ENCODE peak calls at places on chromosomes 6 and 20, in four cellular contexts. One of them, this sample, is unnamed.

GRCh38 chr6:122677436-122677835 is 67.2 kb downstream of the PKIB start:
- DNase-seq in breast epithelium: no peak
- DNase-seq in psoas muscle: no peak
- DNase-seq in neural crest cell: no peak
- DNase-seq in this sample: no peak

GRCh38 chr6:133548409-133548808 is 307.3 kb downstream of the EYA4 start:
- DNase-seq in breast epithelium: no peak
- DNase-seq in psoas muscle: no peak
- DNase-seq in neural crest cell: no peak
- DNase-seq in this sample: no peak

GRCh38 chr6:89678531-89678930 is 40.0 kb upstream of the LYRM2 start:
- DNase-seq in breast epithelium: no peak
- DNase-seq in psoas muscle: no peak
- DNase-seq in neural crest cell: no peak
- DNase-seq in this sample: no peak

GRCh38 chr6:41901882-41902519 is 6.8 kb upstream of the USP49 start:
- DNase-seq in breast epithelium: no peak
- DNase-seq in psoas muscle: no peak
- DNase-seq in neural crest cell: no peak
- DNase-seq in this sample: no peak

GRCh38 chr6:18640134-18640533 is 253.0 kb downstream of the RNF144B start:
- DNase-seq in breast epithelium: no peak
- DNase-seq in psoas muscle: no peak
- DNase-seq in neural crest cell: no peak
- DNase-seq in this sample: no peak

GRCh38 chr6:6736753-6737654 is 148.5 kb downstream of the LY86 start:
- DNase-seq in breast epithelium: no peak
- DNase-seq in psoas muscle: peak
- DNase-seq in neural crest cell: peak
- DNase-seq in this sample: no peak

GRCh38 chr6:160321729-160322505 is 26.3 kb upstream of the SLC22A3 start:
- DNase-seq in breast epithelium: no peak
- DNase-seq in psoas muscle: no peak
- DNase-seq in neural crest cell: no peak
- DNase-seq in this sample: no peak

GRCh38 chr6:157280153-157280552 is 43.2 kb downstream of the TMEM242 start:
- DNase-seq in breast epithelium: no peak
- DNase-seq in psoas muscle: no peak
- DNase-seq in neural crest cell: no peak
- DNase-seq in this sample: no peak

GRCh38 chr6:147675281-147675680 is 166.8 kb downstream of the SAMD5 start:
- DNase-seq in breast epithelium: no peak
- DNase-seq in psoas muscle: no peak
- DNase-seq in neural crest cell: no peak
- DNase-seq in this sample: no peak

GRCh38 chr20:10578607-10579006 is 95.2 kb downstream of the JAG1 start:
- DNase-seq in breast epithelium: no peak
- DNase-seq in psoas muscle: no peak
- DNase-seq in neural crest cell: no peak
- DNase-seq in this sample: no peak

GRCh38 chr20:10225439-10226080 is 6.9 kb downstream of the SNAP25 start:
- DNase-seq in breast epithelium: no peak
- DNase-seq in psoas muscle: no peak
- DNase-seq in neural crest cell: no peak
- DNase-seq in this sample: no peak

GRCh38 chr20:11128131-11128831 is 454.5 kb upstream of the JAG1 start:
- DNase-seq in breast epithelium: no peak
- DNase-seq in psoas muscle: no peak
- DNase-seq in neural crest cell: no peak
- DNase-seq in this sample: no peak

GRCh38 chr6:79495246-79495645 is 42.0 kb downstream of the LCA5 start:
- DNase-seq in breast epithelium: no peak
- DNase-seq in psoas muscle: no peak
- DNase-seq in neural crest cell: no peak
- DNase-seq in this sample: no peak

GRCh38 chr6:79494841-79495240 is 42.4 kb downstream of the LCA5 start:
- DNase-seq in breast epithelium: no peak
- DNase-seq in psoas muscle: no peak
- DNase-seq in neural crest cell: no peak
- DNase-seq in this sample: no peak

GRCh38 chr6:79504372-79504771 is 32.9 kb downstream of the LCA5 start:
- DNase-seq in breast epithelium: no peak
- DNase-seq in psoas muscle: no peak
- DNase-seq in neural crest cell: no peak
- DNase-seq in this sample: no peak

GRCh38 chr6:79498842-79499241 is 38.4 kb downstream of the LCA5 start:
- DNase-seq in breast epithelium: no peak
- DNase-seq in psoas muscle: no peak
- DNase-seq in neural crest cell: no peak
- DNase-seq in this sample: no peak
- TF ChIP-seq CTCF in breast epithelium: no peak
- TF ChIP-seq CTCF in psoas muscle: no peak
- TF ChIP-seq CTCF in neural crest cell: no peak
- TF ChIP-seq CTCF in this sample: no peak

DNA sequence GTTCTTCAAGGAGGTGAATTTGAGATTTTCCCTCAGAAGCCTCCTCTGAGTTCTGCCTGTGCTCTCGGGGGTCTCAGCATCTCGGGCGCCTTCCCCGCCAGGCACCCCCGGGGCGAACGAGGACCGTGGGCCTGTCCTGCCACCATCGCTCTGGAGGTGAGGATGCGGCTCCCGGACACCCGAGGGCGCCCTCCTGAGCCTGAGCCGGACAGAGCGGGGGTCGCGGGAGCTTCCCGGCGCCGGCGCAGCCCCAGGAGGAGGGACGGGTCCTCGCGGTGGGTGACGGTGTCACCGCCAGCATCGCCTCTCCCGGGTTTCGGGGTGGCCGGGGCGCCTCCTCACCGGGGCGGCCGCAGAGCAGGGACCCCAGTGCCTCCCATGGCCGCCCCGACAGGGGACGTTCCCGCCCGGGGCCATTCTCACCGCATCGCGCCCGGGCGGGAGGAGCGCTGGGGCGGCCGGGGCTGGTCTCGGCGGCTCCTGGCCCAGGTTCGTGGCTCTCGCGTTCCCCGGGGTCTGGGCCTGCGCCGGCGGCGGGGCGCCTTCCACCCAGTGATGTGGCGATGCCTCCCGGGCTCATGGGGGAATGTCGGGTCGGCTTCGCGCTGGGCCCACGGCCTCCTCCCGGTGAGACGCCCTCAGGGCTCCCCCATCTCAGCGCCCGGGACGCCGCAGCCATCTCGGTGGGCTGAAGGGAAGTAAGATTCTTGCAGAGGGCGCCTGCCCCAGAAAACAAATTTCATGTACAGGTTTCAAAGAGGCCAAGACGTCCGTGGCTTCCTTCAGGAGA is 210.5 kb downstream of the ERMARD start:
- DNase-seq in breast epithelium: peak
- DNase-seq in psoas muscle: no peak
- DNase-seq in neural crest cell: peak
- DNase-seq in this sample: peak
- TF ChIP-seq CTCF in breast epithelium: peak
- TF ChIP-seq CTCF in psoas muscle: peak
- TF ChIP-seq CTCF in neural crest cell: peak
- TF ChIP-seq CTCF in this sample: peak

GRCh38 chr20:31602779-31603441 is 2.2 kb upstream of the ID1 start:
- DNase-seq in breast epithelium: no peak
- DNase-seq in psoas muscle: no peak
- DNase-seq in neural crest cell: no peak
- DNase-seq in this sample: no peak
- TF ChIP-seq CTCF in breast epithelium: no peak
- TF ChIP-seq CTCF in psoas muscle: no peak
- TF ChIP-seq CTCF in neural crest cell: no peak
- TF ChIP-seq CTCF in this sample: no peak

DNA sequence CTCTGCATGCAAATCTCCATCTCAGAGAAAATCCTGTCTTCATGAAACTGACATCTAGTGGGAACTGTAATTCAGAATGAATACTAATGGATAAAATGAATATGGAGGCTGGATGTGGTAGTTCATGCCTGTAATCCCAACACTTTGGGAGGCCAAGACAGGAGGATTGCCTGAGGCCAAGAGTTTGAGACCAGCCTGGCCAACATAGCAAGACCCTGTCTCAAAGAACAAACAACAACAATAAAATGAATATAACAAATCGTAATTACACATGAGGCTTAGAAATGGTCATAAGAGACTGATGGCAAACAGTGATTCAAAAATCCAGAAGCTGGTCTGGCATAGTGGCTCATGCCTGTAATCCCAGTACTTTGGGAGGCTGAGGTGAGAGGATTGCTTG is 44.6 kb upstream of the DSN1 start:
- DNase-seq in breast epithelium: no peak
- DNase-seq in psoas muscle: no peak
- DNase-seq in neural crest cell: no peak
- DNase-seq in this sample: no peak
- TF ChIP-seq CTCF in breast epithelium: no peak
- TF ChIP-seq CTCF in psoas muscle: no peak
- TF ChIP-seq CTCF in neural crest cell: no peak
- TF ChIP-seq CTCF in this sample: no peak

DNA sequence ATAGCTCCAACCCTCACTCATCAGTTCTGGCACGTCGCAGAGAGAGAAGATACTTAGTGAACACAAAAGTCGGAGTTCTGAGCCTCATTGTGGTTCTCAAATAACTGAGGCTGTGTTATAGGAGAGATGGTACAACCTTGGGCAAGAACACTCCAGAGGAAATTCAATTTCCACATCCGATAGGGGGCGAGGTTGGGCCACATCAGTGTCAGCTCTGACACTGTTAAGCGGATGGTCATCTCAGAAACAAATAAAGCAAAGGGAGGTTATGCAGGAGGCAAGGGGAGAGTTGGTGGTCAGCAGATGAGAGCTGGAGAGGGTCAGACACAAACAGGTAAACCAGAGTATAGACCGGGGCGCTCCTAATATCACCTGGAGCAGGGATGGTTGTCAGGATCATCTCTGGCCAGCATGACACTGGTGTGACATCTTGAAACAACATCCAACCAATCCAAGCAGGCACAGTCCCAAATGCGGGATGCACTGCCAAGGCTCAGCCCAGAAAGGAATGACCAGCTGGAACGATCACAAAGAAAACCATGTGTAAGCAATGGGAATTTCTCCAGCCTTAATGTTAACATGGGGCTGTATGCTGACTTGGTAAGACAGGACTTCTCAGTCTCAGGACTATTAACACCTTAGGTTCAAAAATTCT is 331.8 kb downstream of the HACE1 start:
- DNase-seq in breast epithelium: no peak
- DNase-seq in psoas muscle: no peak
- DNase-seq in neural crest cell: peak
- DNase-seq in this sample: no peak
- TF ChIP-seq CTCF in breast epithelium: no peak
- TF ChIP-seq CTCF in psoas muscle: no peak
- TF ChIP-seq CTCF in neural crest cell: peak
- TF ChIP-seq CTCF in this sample: peak

GRCh38 chr6:87902383-87902782 is 145.3 kb upstream of the SPACA1 start:
- DNase-seq in breast epithelium: no peak
- DNase-seq in psoas muscle: no peak
- DNase-seq in neural crest cell: no peak
- DNase-seq in this sample: no peak

GRCh38 chr6:87897581-87898147 is 150.0 kb upstream of the SPACA1 start:
- DNase-seq in breast epithelium: no peak
- DNase-seq in psoas muscle: no peak
- DNase-seq in neural crest cell: no peak
- DNase-seq in this sample: no peak

GRCh38 chr6:87900160-87900698 is 147.4 kb upstream of the SPACA1 start:
- DNase-seq in breast epithelium: no peak
- DNase-seq in psoas muscle: no peak
- DNase-seq in neural crest cell: no peak
- DNase-seq in this sample: no peak

GRCh38 chr6:87901613-87902012 is 146.0 kb upstream of the SPACA1 start:
- DNase-seq in breast epithelium: no peak
- DNase-seq in psoas muscle: no peak
- DNase-seq in neural crest cell: no peak
- DNase-seq in this sample: no peak

DNA sequence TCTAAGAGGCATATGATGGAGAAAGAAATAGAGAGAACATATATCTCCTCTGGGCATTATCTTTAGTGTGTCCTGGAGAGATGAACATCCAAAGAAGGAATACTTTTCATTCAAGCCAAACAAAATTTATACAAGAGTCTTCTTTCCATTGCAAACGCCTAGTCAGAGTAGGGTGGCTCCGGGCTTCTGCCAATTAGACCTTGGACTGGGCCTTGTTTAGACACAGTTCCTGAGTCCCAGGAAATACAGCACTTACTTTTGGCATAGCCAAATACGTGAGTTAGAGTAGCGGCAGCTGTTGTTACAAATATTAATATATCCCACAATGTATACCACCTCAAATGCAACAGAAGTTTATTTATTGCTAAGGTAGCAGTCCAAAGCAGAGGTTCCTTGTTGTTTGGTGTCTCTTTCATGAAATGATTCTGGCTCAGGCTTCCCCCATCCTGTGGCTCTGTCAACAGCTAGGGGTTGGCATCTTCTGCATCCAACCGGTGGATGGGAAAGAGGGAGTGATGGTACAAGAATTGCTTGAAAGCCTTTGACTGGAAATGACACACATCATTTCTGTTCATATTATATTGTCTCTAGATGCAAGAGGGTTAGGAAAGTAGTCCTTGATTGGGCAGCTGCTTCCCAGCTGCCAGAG is 148.0 kb upstream of the SPACA1 start:
- DNase-seq in breast epithelium: no peak
- DNase-seq in psoas muscle: no peak
- DNase-seq in neural crest cell: no peak
- DNase-seq in this sample: no peak
- TF ChIP-seq CTCF in breast epithelium: no peak
- TF ChIP-seq CTCF in psoas muscle: no peak
- TF ChIP-seq CTCF in neural crest cell: no peak
- TF ChIP-seq CTCF in this sample: no peak

GRCh38 chr6:3176562-3177355 is 19.4 kb upstream of the TUBB2A start:
- DNase-seq in breast epithelium: no peak
- DNase-seq in psoas muscle: peak
- DNase-seq in neural crest cell: no peak
- DNase-seq in this sample: no peak
- TF ChIP-seq CTCF in breast epithelium: no peak
- TF ChIP-seq CTCF in psoas muscle: no peak
- TF ChIP-seq CTCF in neural crest cell: no peak
- TF ChIP-seq CTCF in this sample: no peak

DNA sequence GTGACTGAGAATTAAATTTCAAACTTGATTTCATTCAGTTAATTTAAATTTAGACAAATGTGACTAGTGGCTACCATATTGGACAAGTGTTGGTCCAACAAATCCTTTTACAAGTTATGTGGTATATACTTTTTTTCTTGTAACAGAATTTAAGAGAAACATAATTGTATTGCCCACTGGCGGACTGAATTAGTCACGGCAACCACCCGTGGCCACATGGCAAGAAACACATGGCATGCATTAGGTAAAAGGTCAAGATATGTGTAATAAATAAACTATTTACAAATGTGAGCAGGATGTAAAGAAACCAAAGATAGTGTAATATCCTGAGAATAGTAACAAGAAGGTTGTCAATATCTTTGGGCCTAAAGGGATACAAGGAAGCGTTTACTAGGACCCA is 91.2 kb downstream of the LCA5 start:
- DNase-seq in breast epithelium: no peak
- DNase-seq in psoas muscle: no peak
- DNase-seq in neural crest cell: no peak
- DNase-seq in this sample: no peak
- TF ChIP-seq CTCF in breast epithelium: no peak
- TF ChIP-seq CTCF in psoas muscle: no peak
- TF ChIP-seq CTCF in neural crest cell: no peak
- TF ChIP-seq CTCF in this sample: no peak

This sample was measured in type B pancreatic cell.